ENCODE peak calls at places on chromosomes 2 and 18, in ten cellular contexts. B is coronary artery, Q is HCT116, L is dorsolateral prefrontal cortex, P is AG09309, E is mucosa of descending colon, H is NB4, Y is fibroblast of mammary gland, I is progenitor cell of endocrine pancreas, V is lower leg skin. S is an unnamed sample.

GRCh38 chr2:104793971-104794370 is 59.9 kb upstream of the POU3F3 start:
- DNase-seq in B (no peak), Q (no peak), L (no peak), P (no peak), E (no peak), H (no peak), Y (peak), I (no peak), V (no peak), S (no peak)

GRCh38 chr2:37892436-37893114 is 32.5 kb upstream of the RMDN2 start:
- DNase-seq in B (no peak), Q (no peak), L (no peak), P (no peak), E (no peak), H (peak), Y (no peak), I (no peak), V (no peak), S (no peak)

GRCh38 chr2:232960862-232961261 is 52.2 kb downstream of the NGEF start:
- DNase-seq in B (no peak), Q (no peak), L (no peak), P (no peak), E (no peak), H (no peak), Y (no peak), I (no peak), V (no peak), S (no peak)

GRCh38 chr2:186827862-186828492 is 21.0 kb downstream of the ZSWIM2 start:
- DNase-seq in B (no peak), Q (no peak), L (no peak), P (no peak), E (no peak), H (no peak), Y (no peak), I (no peak), V (no peak), S (no peak)

GRCh38 chr18:48959921-48960920 is 9.5 kb upstream of the SMAD7 start:
- DNase-seq in B (peak), Q (no peak), L (no peak), P (no peak), E (no peak), H (no peak), Y (peak), I (no peak), V (no peak), S (no peak)

GRCh38 chr18:61988100-61988499 is 95.3 kb upstream of the RNF152 start:
- DNase-seq in B (no peak), Q (no peak), L (no peak), P (no peak), E (no peak), H (no peak), Y (no peak), I (no peak), V (no peak), S (no peak)

GRCh38 chr18:55351980-55352714 is 235.8 kb downstream of the TCF4 start:
- DNase-seq in B (no peak), Q (no peak), L (no peak), P (no peak), E (no peak), H (no peak), Y (no peak), I (no peak), V (no peak), S (no peak)

GRCh38 chr18:57171026-57171425 is 24.1 kb downstream of the BOD1L2 start:
- DNase-seq in B (no peak), Q (no peak), L (no peak), P (no peak), E (no peak), H (no peak), Y (no peak), I (no peak), V (no peak), S (no peak)

GRCh38 chr18:48142353-48142752 is 211.9 kb upstream of the SMAD2 start:
- DNase-seq in B (no peak), Q (no peak), L (no peak), P (no peak), E (no peak), H (no peak), Y (no peak), I (no peak), V (no peak), S (no peak)

GRCh38 chr18:6757966-6758365 is 28.4 kb downstream of the ARHGAP28 start:
- DNase-seq in B (no peak), Q (no peak), L (no peak), P (peak), E (no peak), H (no peak), Y (peak), I (no peak), V (no peak), S (no peak)

GRCh38 chr18:61833387-61833786 is 59.4 kb downstream of the RNF152 start:
- DNase-seq in B (no peak), Q (no peak), L (no peak), P (peak), E (no peak), H (peak), Y (peak), I (no peak), V (no peak), S (no peak)

GRCh38 chr2:75464348-75464946 is 96.3 kb downstream of the EVA1A start:
- DNase-seq in B (no peak), Q (peak), L (no peak), P (no peak), E (no peak), H (peak), Y (peak), I (no peak), V (no peak), S (no peak)

GRCh38 chr2:210654091-210654490 is 97.7 kb downstream of the CPS1 start:
- DNase-seq in B (no peak), Q (no peak), L (no peak), P (no peak), E (no peak), H (no peak), Y (peak), I (no peak), V (no peak), S (no peak)

GRCh38 chr2:126843046-126843445 is 55.6 kb upstream of the TEX51 start:
- DNase-seq in B (peak), Q (no peak), L (no peak), P (no peak), E (no peak), H (no peak), Y (no peak), I (no peak), V (no peak), S (no peak)

GRCh38 chr2:120779781-120780283 is 44.2 kb downstream of the GLI2 start:
- DNase-seq in B (no peak), Q (no peak), L (peak), P (peak), E (no peak), H (peak), Y (peak), I (no peak), V (no peak), S (no peak)
- TF ChIP-seq CTCF in B (no peak), Q (no peak), L (no peak), P (peak), E (no peak), H (no peak), Y (peak), I (no peak), V (no peak), S (no peak)

GRCh38 chr2:240760576-240761246 is 59.3 kb downstream of the KIF1A start:
- DNase-seq in B (no peak), Q (no peak), L (no peak), P (no peak), E (no peak), H (no peak), Y (no peak), I (no peak), V (no peak), S (no peak)
- TF ChIP-seq CTCF in B (no peak), Q (no peak), L (no peak), P (no peak), E (no peak), H (no peak), Y (no peak), I (no peak), V (no peak), S (no peak)

GRCh38 chr2:102943251-102943650 is 181.4 kb downstream of the TMEM182 start:
- DNase-seq in B (no peak), Q (no peak), L (no peak), P (no peak), E (no peak), H (no peak), Y (no peak), I (no peak), V (no peak), S (no peak)

GRCh38 chr2:102939207-102939606 is 177.4 kb downstream of the TMEM182 start:
- DNase-seq in B (no peak), Q (no peak), L (no peak), P (no peak), E (no peak), H (no peak), Y (no peak), I (no peak), V (no peak), S (no peak)

GRCh38 chr2:102940684-102941083 is 178.9 kb downstream of the TMEM182 start:
- DNase-seq in B (no peak), Q (no peak), L (no peak), P (no peak), E (no peak), H (no peak), Y (no peak), I (no peak), V (no peak), S (no peak)

DNA sequence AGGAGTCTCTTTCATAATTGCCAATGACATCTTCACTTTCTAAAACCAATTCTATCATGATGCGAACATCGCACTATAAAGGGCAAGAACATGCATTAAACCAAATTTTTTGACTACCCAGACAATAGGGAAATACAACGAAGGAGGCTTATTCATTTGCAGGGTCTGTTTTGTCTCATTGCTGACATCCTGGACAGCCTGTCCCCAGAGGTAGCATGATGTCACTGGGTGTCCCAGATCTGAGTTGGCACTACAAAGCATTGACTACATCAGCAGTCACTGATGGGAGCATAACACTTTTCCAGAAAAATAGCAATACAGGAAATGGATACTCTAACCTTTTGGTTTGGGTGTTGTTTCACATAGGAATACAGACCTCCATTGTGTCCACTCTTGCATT is 180.3 kb downstream of the TMEM182 start:
- DNase-seq in B (no peak), Q (no peak), L (no peak), P (no peak), E (no peak), H (no peak), Y (no peak), I (no peak), V (no peak), S (no peak)
- TF ChIP-seq CTCF in B (no peak), Q (no peak), L (no peak), P (no peak), E (no peak), H (no peak), Y (no peak), I (no peak), V (no peak), S (no peak)

GRCh38 chr18:44834867-44835469 is 154.3 kb downstream of the SETBP1 start:
- DNase-seq in B (no peak), Q (no peak), L (no peak), P (no peak), E (no peak), H (no peak), Y (no peak), I (no peak), V (no peak), S (no peak)
- TF ChIP-seq CTCF in B (no peak), Q (no peak), L (no peak), P (no peak), E (no peak), H (no peak), Y (no peak), I (no peak), V (no peak), S (no peak)

GRCh38 chr2:63700276-63700675 is 111.5 kb downstream of the MDH1 start:
- DNase-seq in B (no peak), Q (no peak), L (no peak), P (no peak), E (no peak), H (no peak), Y (peak), I (no peak), V (no peak), S (no peak)
- TF ChIP-seq CTCF in B (no peak), Q (no peak), L (no peak), P (no peak), E (no peak), H (no peak), Y (no peak), I (no peak), V (no peak), S (no peak)

DNA sequence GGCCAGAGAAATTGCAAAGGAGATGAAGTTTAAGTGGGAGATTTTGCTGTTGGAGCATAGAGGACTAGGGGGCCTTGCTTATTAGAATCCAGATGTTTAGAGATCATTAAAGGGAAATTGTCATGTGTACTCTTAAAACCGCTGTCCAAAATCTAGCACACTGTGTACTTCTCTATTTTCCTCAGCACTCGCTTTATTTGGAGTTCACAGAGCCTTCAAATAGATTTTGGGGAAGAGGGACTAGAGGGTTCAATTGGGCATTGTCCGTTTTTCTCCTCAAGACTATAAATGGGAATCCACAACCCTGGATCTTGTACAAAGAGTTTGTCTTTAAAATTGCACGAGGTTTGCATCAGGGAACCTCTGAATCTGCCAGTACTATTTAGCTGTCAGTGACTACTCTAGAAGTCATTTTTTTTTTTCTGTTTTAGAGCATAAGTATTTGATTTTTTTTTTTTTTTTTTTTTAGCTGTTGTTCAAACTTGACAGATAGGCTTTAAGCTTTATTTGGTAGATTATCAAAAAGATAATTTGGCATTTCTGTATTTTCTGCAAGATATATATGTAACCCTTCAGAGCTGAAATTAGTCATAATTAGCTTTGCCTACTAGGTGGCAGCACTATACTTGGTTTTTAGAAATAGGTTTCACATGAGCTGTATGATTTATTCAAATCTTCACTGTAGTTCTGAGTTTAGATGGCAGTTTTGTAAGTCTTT is 14.2 kb downstream of the PMS1 start:
- DNase-seq in B (no peak), Q (peak), L (no peak), P (peak), E (no peak), H (peak), Y (peak), I (no peak), V (no peak), S (no peak)
- TF ChIP-seq CTCF in B (no peak), Q (peak), L (peak), P (peak), E (no peak), H (peak), Y (peak), I (peak), V (no peak), S (peak)